ENCODE peak calls at places on chromosomes 7 and 10, in nine cellular contexts. P, F, W, Z, C, Y, D, N and U are unnamed samples. For H3K9me3, the result is how much of the 10 kb centered on the place peaks cover.

GRCh38 chr10:101859530-101859929 is 15.9 kb upstream of the KCNIP2 start:
- DNase-seq in Y (no peak), W (no peak), Z (no peak), D (no peak), C (no peak), N (no peak), P (no peak), F (no peak), U (no peak)

GRCh38 chr7:109890622-109891021 is 1200.3 kb upstream of the LRRN3 start:
- DNase-seq in P (no peak), Y (no peak), N (no peak), D (no peak), W (no peak), F (no peak), C (peak), Z (no peak), U (no peak)

GRCh38 chr10:103890194-103890658 is 27.8 kb downstream of the STN1 start:
- DNase-seq in W (peak), N (no peak), Y (peak), D (no peak), C (no peak), Z (no peak), P (no peak), F (peak), U (no peak)

GRCh38 chr10:10872035-10872673 is 145.5 kb upstream of the CELF2 start:
- DNase-seq in P (no peak), N (no peak), C (peak), Y (no peak), Z (no peak), D (no peak), W (no peak), F (peak), U (no peak)

GRCh38 chr7:95470452-95470851 is 15.3 kb upstream of the ASB4 start:
- DNase-seq in Z (peak), D (no peak), F (no peak), P (no peak), Y (peak), W (no peak), C (peak), N (no peak), U (no peak)

GRCh38 chr10:101301111-101301731 is 52.7 kb upstream of the BTRC start:
- DNase-seq in F (peak), C (peak), D (no peak), Y (peak), W (no peak), Z (peak), N (no peak), P (peak), U (no peak)

GRCh38 chr10:105188737-105189463 is 547.8 kb downstream of the SORCS3 start:
- DNase-seq in Y (no peak), W (no peak), C (no peak), Z (no peak), D (no peak), N (no peak), P (no peak), F (no peak), U (no peak)

GRCh38 chr10:97861351-97861750 is 11.7 kb downstream of the GOLGA7B start:
- DNase-seq in N (no peak), W (no peak), Z (no peak), D (no peak), C (peak), F (no peak), P (peak), Y (no peak), U (no peak)

GRCh38 chr7:117667456-117667855 is 187.6 kb downstream of the CFTR start:
- DNase-seq in N (no peak), D (no peak), C (peak), P (no peak), W (no peak), Y (peak), F (no peak), Z (no peak), U (no peak)

GRCh38 chr10:75569506-75569905 is 138.1 kb downstream of the LRMDA start:
- DNase-seq in Z (no peak), C (no peak), N (no peak), W (no peak), D (no peak), F (no peak), P (no peak), Y (no peak), U (no peak)

GRCh38 chr10:75575940-75576339 is 144.5 kb downstream of the LRMDA start:
- DNase-seq in W (no peak), D (no peak), P (no peak), Y (no peak), N (no peak), C (no peak), F (no peak), Z (peak), U (no peak)

GRCh38 chr10:75568721-75569120 is 137.3 kb downstream of the LRMDA start:
- DNase-seq in F (no peak), W (no peak), P (no peak), Y (no peak), N (no peak), C (no peak), Z (no peak), D (no peak), U (no peak)

DNA sequence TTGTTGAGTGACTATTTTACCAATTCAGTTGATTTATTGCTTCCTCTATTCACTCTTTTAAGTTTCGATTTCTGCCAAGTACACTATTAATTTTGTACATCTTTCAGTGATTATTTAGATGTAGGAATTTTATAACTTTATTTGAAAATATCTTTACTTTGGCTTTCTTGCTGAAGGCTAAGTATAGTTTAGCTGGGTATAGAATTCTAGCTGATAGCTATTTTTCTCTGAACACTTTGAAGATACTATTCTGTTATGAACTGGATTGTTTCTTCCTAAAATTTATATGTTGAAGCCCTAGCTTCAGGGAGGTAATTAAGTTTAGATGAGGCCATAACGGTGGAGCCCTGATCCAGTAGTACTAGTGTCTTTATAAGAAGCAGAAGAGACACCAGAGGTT is 141.1 kb downstream of the LRMDA start:
- DNase-seq in Z (no peak), N (no peak), Y (no peak), W (no peak), P (no peak), D (no peak), C (no peak), F (no peak), U (no peak)
- H3K9me3 ChIP-seq in Z (under half), N (under half), Y (under half), W (under half), P (under half), D (under half), C (under half), F (under half), U (under half)

DNA sequence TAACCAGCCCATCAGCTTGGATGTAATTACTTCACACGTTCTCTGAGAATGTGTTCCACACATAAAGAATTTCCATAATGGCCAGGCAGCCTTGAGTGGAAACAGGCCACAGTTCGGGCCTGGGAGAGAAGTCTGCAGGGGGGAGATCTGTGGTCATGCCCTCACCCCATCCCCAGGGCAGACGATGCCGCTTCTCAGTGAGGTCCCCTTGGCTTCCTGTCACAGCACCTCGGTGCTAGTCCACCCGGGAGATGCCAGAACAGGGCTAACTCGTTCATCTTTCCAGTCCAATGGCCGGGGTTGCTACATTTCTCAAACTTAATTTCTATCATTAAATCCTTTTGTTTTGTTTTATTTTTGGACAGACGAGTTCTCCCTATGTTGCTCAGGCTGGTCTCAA is 624.1 kb downstream of the PTPRN2 start:
- DNase-seq in Z (no peak), Y (no peak), W (no peak), F (no peak), D (no peak), C (no peak), P (peak), N (no peak), U (no peak)
- H3K9me3 ChIP-seq in Z (under half), Y (under half), W (under half), F (under half), D (under half), C (under half), P (half or more), N (under half), U (under half)

GRCh38 chr7:158327012-158327411 is 260.6 kb downstream of the PTPRN2 start:
- DNase-seq in F (no peak), N (no peak), Y (no peak), D (no peak), C (no peak), P (peak), Z (no peak), W (no peak), U (no peak)

GRCh38 chr7:158328376-158329013 is 259.1 kb downstream of the PTPRN2 start:
- DNase-seq in C (no peak), Y (no peak), W (no peak), Z (no peak), F (no peak), D (no peak), P (peak), N (no peak), U (no peak)

GRCh38 chr7:158327571-158328180 is 259.9 kb downstream of the PTPRN2 start:
- DNase-seq in Y (no peak), F (no peak), C (no peak), Z (peak), D (no peak), W (no peak), P (peak), N (no peak), U (no peak)

GRCh38 chr7:158329014-158329610 is 258.5 kb downstream of the PTPRN2 start:
- DNase-seq in N (no peak), F (no peak), D (no peak), W (no peak), P (peak), C (no peak), Y (no peak), Z (no peak), U (no peak)

DNA sequence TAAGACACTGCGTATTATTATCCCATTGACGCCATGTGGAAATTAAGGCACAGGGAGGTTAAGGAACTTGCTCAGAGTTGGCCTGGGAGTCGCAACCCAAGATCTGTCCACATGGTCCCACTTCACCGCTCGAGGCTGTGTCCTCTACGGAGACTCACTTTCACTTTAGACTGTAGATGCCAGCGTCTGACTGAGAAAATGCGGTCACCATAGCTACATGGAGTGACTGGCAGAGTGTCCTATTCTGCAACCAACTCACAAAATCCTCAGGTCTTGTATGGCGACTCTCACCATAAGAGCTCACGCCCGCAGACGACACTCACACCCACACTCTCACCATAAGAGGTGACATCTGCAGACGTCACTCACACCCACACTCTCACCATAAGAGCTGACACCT is 257.9 kb downstream of the PTPRN2 start:
- DNase-seq in Z (no peak), W (no peak), Y (no peak), F (no peak), C (no peak), P (peak), N (no peak), D (no peak), U (no peak)
- H3K9me3 ChIP-seq in Z (under half), W (under half), Y (under half), F (under half), C (under half), P (half or more), N (under half), D (under half), U (under half)

DNA sequence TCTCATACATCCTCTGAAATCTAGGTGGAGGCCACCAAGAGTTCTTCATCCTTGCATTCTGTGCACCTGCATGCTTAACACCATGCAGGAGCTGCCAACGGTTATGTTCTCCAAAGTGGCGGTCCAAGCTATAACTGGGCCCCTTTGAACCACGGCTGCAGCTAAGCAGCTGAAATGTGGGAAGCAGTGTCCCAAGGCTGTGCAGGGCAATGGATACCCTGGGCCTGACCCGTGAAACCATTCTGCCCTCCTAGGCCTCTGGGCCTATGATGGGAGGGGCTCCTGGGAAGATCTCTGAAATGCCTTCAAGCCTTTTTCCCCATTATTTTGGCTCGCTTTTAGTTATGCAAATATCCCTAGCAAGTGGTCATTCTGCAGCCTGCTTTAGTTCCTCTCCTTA is 7.8 kb upstream of the GTPBP4 start:
- DNase-seq in D (no peak), C (no peak), N (no peak), Z (no peak), Y (no peak), W (no peak), P (no peak), F (no peak), U (no peak)
- H3K9me3 ChIP-seq in D (under half), C (under half), N (under half), Z (under half), Y (under half), W (under half), P (half or more), F (under half), U (under half)

DNA sequence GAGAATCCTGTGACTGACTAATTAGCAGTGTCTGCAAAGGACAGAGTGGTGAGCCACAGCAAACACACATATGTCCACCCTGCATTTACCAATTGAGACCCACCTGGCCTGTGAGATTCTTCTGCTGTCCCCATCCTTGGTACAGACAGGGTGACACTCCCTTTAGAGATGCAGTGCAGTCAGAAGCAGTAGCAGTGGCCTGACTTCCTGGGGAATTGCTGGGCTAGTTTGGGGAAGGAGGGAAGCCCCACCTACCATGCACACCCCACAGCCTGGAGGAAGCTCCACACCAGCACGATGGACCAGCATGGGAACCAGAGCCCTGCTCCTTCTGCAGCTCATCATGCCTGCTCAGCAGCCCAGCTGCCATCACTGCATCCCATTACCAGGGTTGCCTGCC is 924.9 kb upstream of the ZNF722 start:
- DNase-seq in Z (no peak), W (no peak), F (no peak), Y (no peak), N (no peak), P (no peak), D (no peak), C (no peak), U (no peak)
- H3K9me3 ChIP-seq in Z (under half), W (under half), F (under half), Y (under half), N (half or more), P (half or more), D (under half), C (under half), U (under half)

GRCh38 chr7:54342458-54342857 is 199.7 kb upstream of the VSTM2A start:
- DNase-seq in P (no peak), Y (no peak), Z (no peak), F (no peak), W (no peak), C (no peak), N (no peak), D (no peak), U (no peak)
- H3K9me3 ChIP-seq in P (under half), Y (under half), Z (under half), F (under half), W (under half), C (under half), N (under half), D (under half), U (under half)